ENCODE peak calls at places on chromosome 5, in six cellular contexts. K, C, F, J, P and Z are unnamed samples.

GRCh38 chr5:154858972-154859950 is 834 bp downstream of the CNOT8 start:
- DNase-seq in J (no peak), P (no peak), F (peak), C (peak), K (peak), Z (peak)

GRCh38 chr5:5494489-5495402 is 72.3 kb downstream of the ICE1 start:
- DNase-seq in F (peak), P (peak), J (peak), C (peak), K (peak), Z (peak)

GRCh38 chr5:137036630-137037029 is 462.5 kb downstream of the SPOCK1 start:
- DNase-seq in F (no peak), C (no peak), P (no peak), K (no peak), J (no peak), Z (no peak)

GRCh38 chr5:115586525-115587146 is 15.6 kb downstream of the TICAM2 start:
- DNase-seq in C (peak), K (no peak), F (peak), P (peak), J (no peak), Z (peak)

GRCh38 chr5:98927988-98928801 is 612 bp downstream of the CHD1 start:
- DNase-seq in C (peak), F (peak), J (peak), K (peak), P (peak), Z (peak)

GRCh38 chr5:132459031-132459982 is 31.3 kb downstream of the IRF1 start:
- DNase-seq in P (peak), C (no peak), K (peak), J (peak), F (peak), Z (no peak)

GRCh38 chr5:172745406-172745805 is 25.6 kb downstream of the DUSP1 start:
- DNase-seq in C (no peak), P (no peak), J (no peak), K (no peak), F (no peak), Z (no peak)

GRCh38 chr5:107508083-107508482 is 162.7 kb downstream of the EFNA5 start:
- DNase-seq in J (no peak), P (no peak), K (no peak), F (no peak), C (no peak), Z (no peak)

GRCh38 chr5:8831854-8832253 is 714.0 kb downstream of the SEMA5A start:
- DNase-seq in F (no peak), C (no peak), P (peak), K (no peak), J (no peak), Z (no peak)

GRCh38 chr5:115507682-115508081 is 36.9 kb downstream of the FEM1C start:
- DNase-seq in J (no peak), F (no peak), C (no peak), P (peak), K (no peak), Z (no peak)